ENCODE peak calls at places on chromosomes 16 and 17, in four cellular contexts. P is Peyer's patch; K is small intestine; Y is CD8-positive, alpha-beta memory T cell. X is an unnamed sample. For H3K4me1 and H3K9me3, the result is how much of the 10 kb centered on the place peaks cover.

GRCh38 chr16:66927012-66927436 is 1.7 kb upstream of the RRAD start:
- DNase-seq in P (no peak), K (no peak), Y (no peak), X (no peak)

GRCh38 chr16:28501258-28502232 is 5.1 kb downstream of the IL27 start:
- DNase-seq in P (no peak), K (no peak), Y (no peak), X (no peak)

GRCh38 chr17:72477529-72477928 is 356.7 kb downstream of the SOX9 start:
- DNase-seq in P (peak), K (peak), Y (no peak), X (no peak)

GRCh38 chr17:841313-841712 is 59.2 kb downstream of the MRM3 start:
- DNase-seq in P (no peak), K (no peak), Y (no peak), X (no peak)

GRCh38 chr17:43671075-43671692 is 9.5 kb upstream of the MEOX1 start:
- DNase-seq in P (no peak), K (no peak), Y (no peak), X (no peak)

GRCh38 chr17:7043544-7044268 is at the start of gene SLC16A11:
- DNase-seq in P (peak), K (no peak), Y (peak), X (no peak)

GRCh38 chr17:17853811-17854527 is 17.2 kb upstream of the SREBF1 start:
- DNase-seq in P (no peak), K (peak), Y (no peak), X (no peak)

GRCh38 chr16:4011225-4011939 is 104.9 kb downstream of the ADCY9 start:
- DNase-seq in P (no peak), K (no peak), Y (no peak), X (no peak)

GRCh38 chr17:58468944-58469343 is 19.3 kb downstream of the HSF5 start:
- DNase-seq in P (no peak), K (no peak), Y (no peak), X (no peak)

GRCh38 chr16:26795184-26795583 is 271.5 kb upstream of the C16orf82 start:
- DNase-seq in P (no peak), K (no peak), Y (no peak), X (peak)

GRCh38 chr16:68759062-68759461 is 22.0 kb downstream of the CDH1 start:
- DNase-seq in P (no peak), K (no peak), Y (no peak), X (no peak)

GRCh38 chr17:21228111-21228510 is 14.2 kb upstream of the TMEM11 start:
- DNase-seq in P (no peak), K (no peak), Y (no peak), X (no peak)

GRCh38 chr16:84881702-84882521 is 62.1 kb downstream of the CRISPLD2 start:
- DNase-seq in P (no peak), K (no peak), Y (no peak), X (no peak)

GRCh38 chr16:23491490-23492391 is 18.6 kb downstream of the GGA2 start:
- DNase-seq in P (no peak), K (no peak), Y (no peak), X (no peak)

GRCh38 chr16:68228652-68229051 is 7.3 kb downstream of the ESRP2 start:
- DNase-seq in P (peak), K (no peak), Y (no peak), X (no peak)

GRCh38 chr17:29292992-29293889 is 707 bp downstream of the NUFIP2 start:
- DNase-seq in P (peak), K (peak), Y (peak), X (peak)

GRCh38 chr17:44768505-44769142 is 9.8 kb downstream of the ADAM11 start:
- DNase-seq in P (no peak), K (no peak), Y (no peak), X (no peak)

GRCh38 chr17:42312285-42313130 is 24.2 kb downstream of the STAT5A start:
- DNase-seq in P (peak), K (peak), Y (peak), X (peak)

GRCh38 chr17:34616148-34616547 is 36.8 kb downstream of the TMEM132E start:
- DNase-seq in P (no peak), K (no peak), Y (no peak), X (no peak)

GRCh38 chr16:86928517-86929148 is 350.3 kb downstream of the FOXL1 start:
- DNase-seq in P (no peak), K (no peak), Y (no peak), X (no peak)

GRCh38 chr17:58318065-58318481 is 10.5 kb downstream of the TSPOAP1 start:
- DNase-seq in P (peak), K (no peak), Y (no peak), X (no peak)

GRCh38 chr17:76847031-76847430 is 21.2 kb upstream of the MGAT5B start:
- DNase-seq in P (no peak), K (no peak), Y (no peak), X (no peak)

GRCh38 chr17:28493467-28493866 is 12.7 kb upstream of the FOXN1 start:
- DNase-seq in P (no peak), K (no peak), Y (no peak), X (no peak)

GRCh38 chr16:70375636-70376611 is 29.2 kb downstream of the DDX19A start:
- DNase-seq in P (no peak), K (no peak), Y (no peak), X (no peak)

GRCh38 chr17:41769346-41769862 is 17.1 kb downstream of the JUP start:
- DNase-seq in P (no peak), K (no peak), Y (no peak), X (no peak)

GRCh38 chr17:39671651-39672521 is 3.6 kb downstream of the PNMT start:
- DNase-seq in P (peak), K (peak), Y (no peak), X (no peak)

GRCh38 chr17:36095992-36096391 is 6.0 kb upstream of the CCL3 start:
- DNase-seq in P (no peak), K (no peak), Y (no peak), X (no peak)

GRCh38 chr17:36094232-36094631 is 4.3 kb upstream of the CCL3 start:
- DNase-seq in P (no peak), K (no peak), Y (no peak), X (no peak)

GRCh38 chr17:36089888-36090836 is at the start of gene CCL3:
- DNase-seq in P (peak), K (no peak), Y (no peak), X (no peak)

GRCh38 chr17:36092228-36092627 is 2.3 kb upstream of the CCL3 start:
- DNase-seq in P (no peak), K (no peak), Y (no peak), X (no peak)

DNA sequence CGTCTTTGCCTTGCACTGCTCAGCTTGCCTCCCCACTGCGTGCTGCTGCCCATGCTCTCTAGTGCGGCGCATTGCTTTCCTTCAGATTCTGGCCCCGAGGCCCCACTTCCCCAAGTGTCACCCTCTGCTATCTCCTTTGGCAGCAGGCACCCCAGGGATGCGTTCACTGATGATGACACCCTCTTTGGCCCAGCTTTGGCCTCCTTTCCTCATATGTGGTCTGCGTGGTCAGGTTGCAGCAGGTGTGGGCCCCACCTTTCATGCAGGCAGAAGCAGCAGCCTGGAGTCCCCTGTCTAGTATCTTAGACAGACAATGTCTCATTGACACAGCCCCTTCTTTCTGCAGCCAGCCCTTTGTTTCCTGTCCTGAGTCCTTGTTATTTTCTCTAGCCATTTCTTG is 4.8 kb upstream of the CCL3 start:
- DNase-seq in P (no peak), K (no peak), Y (no peak), X (no peak)
- H3K4me3 ChIP-seq in P (no peak), K (no peak), Y (no peak), X (no peak)

GRCh38 chr17:82240506-82241182 is 11.8 kb downstream of the SLC16A3 start:
- DNase-seq in P (no peak), K (no peak), Y (no peak), X (no peak)
- H3K4me1 ChIP-seq in P (under half), K (under half), Y (under half), X (half or more)

GRCh38 chr16:13697568-13697967 is 222.4 kb upstream of the ERCC4 start:
- DNase-seq in P (no peak), K (no peak), Y (no peak), X (no peak)
- H3K9me3 ChIP-seq in P (under half), K (under half), Y (under half), X (under half)

GRCh38 chr17:31486351-31487062 is 95.0 kb downstream of the RAB11FIP4 start:
- DNase-seq in P (no peak), K (peak), Y (no peak), X (no peak)

GRCh38 chr17:31488982-31489294 is 97.5 kb downstream of the RAB11FIP4 start:
- DNase-seq in P (no peak), K (no peak), Y (no peak), X (no peak)

GRCh38 chr17:31488264-31488981 is 96.9 kb downstream of the RAB11FIP4 start:
- DNase-seq in P (peak), K (peak), Y (no peak), X (no peak)

GRCh38 chr17:31487648-31488263 is 96.3 kb downstream of the RAB11FIP4 start:
- DNase-seq in P (peak), K (peak), Y (peak), X (peak)

GRCh38 chr17:31487063-31487647 is 95.7 kb downstream of the RAB11FIP4 start:
- DNase-seq in P (no peak), K (no peak), Y (no peak), X (no peak)
- H3K4me3 ChIP-seq in P (peak), K (no peak), Y (peak), X (peak)

X was measured in CD4-positive, CD25-positive, alpha-beta regulatory T cell.